ENCODE peak calls at places on chromosome 11, in five cellular contexts. N is AG10803, C is GM13976, O is fibroblast of the aortic adventitia, U is A673. L is an unnamed sample.

GRCh38 chr11:108525161-108525560 is 27.0 kb upstream of the POGLUT3 start:
- DNase-seq in U (no peak), N (no peak), C (no peak), O (no peak), L (no peak)

GRCh38 chr11:84398017-84398626 is 1112.0 kb upstream of the CCDC90B start:
- DNase-seq in N (peak; percentile 21), O (peak; percentile 76), C (no peak), U (peak; percentile 37), L (peak; percentile 18)

GRCh38 chr11:129861702-129862107 is 33.7 kb downstream of the NFRKB start:
- DNase-seq in N (peak; percentile 93), U (peak; percentile 90), C (no peak), O (peak; percentile 93), L (no peak)

GRCh38 chr11:61791737-61792309 is 576 bp downstream of the TMEM258 start:
- DNase-seq in N (peak; percentile 85), U (peak; percentile 84), O (peak; percentile 94), C (no peak), L (peak; percentile 75)

GRCh38 chr11:69287968-69288882 is 5.7 kb upstream of the MYEOV start:
- DNase-seq in C (no peak), N (no peak), O (no peak), U (no peak), L (no peak)

GRCh38 chr11:8971917-8972316 is 7.7 kb upstream of the TMEM9B start:
- DNase-seq in O (no peak), N (no peak), U (no peak), C (no peak), L (no peak)

GRCh38 chr11:58498464-58498863 is 9.4 kb downstream of the OR5B21 start:
- DNase-seq in C (no peak), U (no peak), N (peak; percentile 31), O (peak; percentile 11), L (no peak)

GRCh38 chr11:69298778-69299461 is 5.0 kb downstream of the MYEOV start:
- DNase-seq in C (no peak), O (peak; percentile 22), N (no peak), U (no peak), L (no peak)

GRCh38 chr11:45859661-45860140 is 12.4 kb downstream of the CRY2 start:
- DNase-seq in O (peak; percentile 99), C (no peak), U (peak; percentile 97), N (peak; percentile 100), L (no peak)

GRCh38 chr11:1099519-1100355 is 25.1 kb downstream of the MUC2 start:
- DNase-seq in U (no peak), O (no peak), N (no peak), C (no peak), L (no peak)

GRCh38 chr11:61145228-61146005 is 15.8 kb downstream of the VPS37C start:
- DNase-seq in O (no peak), U (no peak), N (no peak), C (no peak), L (no peak)

GRCh38 chr11:66126808-66127555 is 56.9 kb downstream of the PACS1 start:
- DNase-seq in C (peak; percentile 42), U (peak; percentile 83), N (peak; percentile 80), O (peak; percentile 82), L (peak; percentile 84)

GRCh38 chr11:121367434-121367833 is 74.9 kb downstream of the SC5D start:
- DNase-seq in C (peak; percentile 71), U (peak; percentile 75), N (peak; percentile 7), O (peak; percentile 7), L (peak; percentile 95)

GRCh38 chr11:2912498-2912897 is 16.7 kb downstream of the PHLDA2 start:
- DNase-seq in N (peak; percentile 52), U (peak; percentile 79), C (peak; percentile 39), O (peak; percentile 56), L (no peak)

GRCh38 chr11:21625982-21626381 is 566.9 kb upstream of the ANO5 start:
- DNase-seq in N (no peak), O (no peak), U (peak; percentile 79), C (no peak), L (no peak)

GRCh38 chr11:131193101-131193501 is 177.3 kb upstream of the NTM start:
- DNase-seq in N (no peak), U (no peak), O (no peak), C (no peak), L (no peak)

GRCh38 chr11:67277231-67277961 is 11.1 kb downstream of the GRK2 start:
- DNase-seq in N (peak; percentile 74), C (peak; percentile 94), O (peak; percentile 76), U (peak; percentile 99), L (peak; percentile 98)

GRCh38 chr11:36073411-36074203 is 129.7 kb downstream of the LDLRAD3 start:
- DNase-seq in N (peak; percentile 82), U (peak; percentile 50), O (peak; percentile 63), C (no peak), L (peak; percentile 3)

GRCh38 chr11:78841451-78842060 is 266.9 kb upstream of the NARS2 start:
- DNase-seq in U (no peak), N (no peak), C (no peak), O (peak; percentile 54), L (no peak)

GRCh38 chr11:1952806-1953482 is 5.8 kb downstream of the MRPL23 start:
- DNase-seq in C (no peak), N (no peak), O (no peak), U (no peak), L (no peak)

GRCh38 chr11:118111019-118111743 is 24.4 kb upstream of the SMIM35 start:
- DNase-seq in C (no peak), N (no peak), U (no peak), O (no peak), L (no peak)

GRCh38 chr11:72224587-72225410 is at the start of gene INPPL1:
- DNase-seq in O (no peak), C (peak; percentile 48), U (peak; percentile 67), N (no peak), L (peak; percentile 60)

GRCh38 chr11:78698612-78699011 is 123.9 kb upstream of the NARS2 start:
- DNase-seq in C (no peak), O (peak; percentile 93), N (peak; percentile 46), U (no peak), L (no peak)

GRCh38 chr11:127651175-127651887 is 650.8 kb upstream of the KIRREL3 start:
- DNase-seq in N (peak; percentile 55), C (no peak), U (no peak), O (peak; percentile 48), L (no peak)

GRCh38 chr11:14417975-14418374 is 59.0 kb upstream of the RRAS2 start:
- DNase-seq in C (no peak), N (peak; percentile 84), O (peak; percentile 44), U (no peak), L (no peak)

GRCh38 chr11:36354221-36355003 is 58.3 kb downstream of the PRR5L start:
- DNase-seq in N (peak; percentile 94), C (peak; percentile 50), O (peak; percentile 68), U (no peak), L (peak; percentile 68)

GRCh38 chr11:59857444-59858434 is 8.5 kb downstream of the TCN1 start:
- DNase-seq in C (no peak), N (no peak), O (no peak), U (peak; percentile 72), L (no peak)

GRCh38 chr11:108906826-108907225 is 242.0 kb downstream of the DDX10 start:
- DNase-seq in C (no peak), O (peak; percentile 30), U (peak; percentile 95), N (peak; percentile 18), L (no peak)

GRCh38 chr11:68383976-68384501 is 71.6 kb downstream of the LRP5 start:
- DNase-seq in O (peak; percentile 52), C (peak; percentile 84), N (peak; percentile 45), U (peak; percentile 66), L (peak; percentile 62)

GRCh38 chr11:66216911-66217310 is 51.5 kb upstream of the RAB1B start:
- DNase-seq in O (no peak), C (no peak), U (no peak), N (no peak), L (no peak)

GRCh38 chr11:67270256-67271211 is 4.3 kb downstream of the GRK2 start:
- DNase-seq in O (no peak), N (no peak), C (no peak), U (peak; percentile 93), L (no peak)

GRCh38 chr11:33529461-33529860 is 171.2 kb downstream of the C11orf91 start:
- DNase-seq in O (no peak), U (no peak), N (no peak), C (no peak), L (no peak)

GRCh38 chr11:33530824-33531223 is 169.8 kb downstream of the C11orf91 start:
- DNase-seq in O (peak; percentile 50), C (no peak), N (peak; percentile 81), U (no peak), L (no peak)

GRCh38 chr11:33520103-33520502 is 180.5 kb downstream of the C11orf91 start:
- DNase-seq in N (no peak), C (no peak), U (no peak), O (no peak), L (no peak)

GRCh38 chr11:33521384-33521783 is 179.2 kb downstream of the C11orf91 start:
- DNase-seq in C (no peak), O (no peak), N (no peak), U (no peak), L (no peak)

GRCh38 chr11:33525789-33526188 is 174.8 kb downstream of the C11orf91 start:
- DNase-seq in C (no peak), U (no peak), O (no peak), N (no peak), L (peak; percentile 39)
- TF ChIP-seq CTCF in C (no peak), U (no peak), O (no peak), N (no peak), L (no peak)

GRCh38 chr11:28792856-28793255 is 684.7 kb downstream of the METTL15 start:
- DNase-seq in C (no peak), O (no peak), U (no peak), N (no peak), L (no peak)
- TF ChIP-seq CTCF in C (no peak), O (no peak), U (no peak), N (no peak), L (no peak)

DNA sequence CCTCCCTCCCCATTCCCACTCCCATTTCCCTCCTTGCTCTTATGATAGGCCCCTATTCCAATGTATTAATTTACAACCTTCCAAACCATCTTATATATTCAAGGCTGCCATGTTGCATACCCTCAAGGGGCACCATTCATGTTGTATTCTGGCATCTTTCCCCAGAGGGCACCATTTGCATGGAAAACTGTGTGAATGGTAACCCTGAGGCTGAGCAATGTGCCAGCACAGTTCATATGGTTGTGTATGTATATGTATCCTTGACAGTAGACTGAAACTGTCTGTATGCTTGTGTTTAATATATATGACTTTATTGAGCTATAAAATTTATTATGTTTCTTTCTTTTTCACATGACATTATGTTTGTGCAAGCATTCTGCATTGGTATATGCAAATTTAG is 7.3 kb downstream of the RASSF10 start:
- DNase-seq in U (no peak), C (no peak), N (no peak), O (no peak), L (peak; percentile 20)
- TF ChIP-seq CTCF in U (peak; percentile 10), C (no peak), N (no peak), O (no peak), L (no peak)

DNA sequence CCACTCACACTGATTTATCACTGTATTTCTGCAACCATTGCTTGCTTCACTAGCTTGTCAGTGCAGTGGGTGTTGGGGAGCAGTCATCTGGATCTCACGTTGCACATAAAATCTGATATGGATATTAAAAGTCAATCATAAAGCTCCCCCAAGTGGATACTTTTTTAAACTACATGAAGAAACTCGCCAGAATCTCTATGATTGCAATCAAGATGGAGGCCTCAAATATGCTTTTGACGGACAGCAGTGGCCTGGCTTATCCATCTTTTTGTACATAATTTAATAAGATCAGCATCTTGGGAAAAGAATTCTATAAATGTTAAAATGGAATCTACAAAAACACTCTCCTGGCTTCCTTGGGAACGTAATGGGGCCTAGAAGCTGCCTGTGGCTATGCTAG is 137.7 kb downstream of the WT1 start:
- DNase-seq in N (peak; percentile 61), U (peak; percentile 90), C (peak; percentile 44), O (peak; percentile 64), L (peak; percentile 40)
- TF ChIP-seq CTCF in N (peak; percentile 46), U (peak; percentile 88), C (no peak), O (no peak), L (peak; percentile 8)